ENCODE peak calls at places on chromosomes 4 and X, in five cellular contexts. J is HCT116, N is GM12878, C is K562, I is HepG2. A is an unnamed sample.

GRCh38 chr4:110586137-110586850 is 36.6 kb downstream of the PITX2 start:
- DNase-seq in N (no peak), I (no peak), C (no peak), J (peak), A (no peak)

GRCh38 chrX:66014084-66014483 is 25.8 kb downstream of the VSIG4 start:
- DNase-seq in C (no peak), J (no peak), N (no peak), I (no peak), A (no peak)

GRCh38 chr4:74174421-74174820 is 16.5 kb downstream of the MTHFD2L start:
- DNase-seq in C (peak), N (no peak), I (no peak), J (no peak), A (no peak)

GRCh38 chr4:1183985-1184773 is 11.8 kb upstream of the SPON2 start:
- DNase-seq in N (peak), I (no peak), C (no peak), J (no peak), A (no peak)

GRCh38 chrX:38336538-38337240 is 9.4 kb upstream of the RPGR start:
- DNase-seq in I (no peak), N (no peak), J (no peak), C (no peak), A (no peak)

GRCh38 chr4:83217721-83218522 is 66.7 kb downstream of the COQ2 start:
- DNase-seq in I (no peak), N (peak), J (no peak), C (no peak), A (no peak)

GRCh38 chr4:1980561-1981041 is 28.2 kb downstream of the NELFA start:
- DNase-seq in N (no peak), J (no peak), C (no peak), I (no peak), A (no peak)

GRCh38 chr4:105092768-105093167 is 53.9 kb upstream of the TET2 start:
- DNase-seq in J (no peak), C (no peak), N (no peak), I (no peak), A (no peak)

GRCh38 chrX:121260568-121261240 is 213.3 kb downstream of the GLUD2 start:
- DNase-seq in C (no peak), N (no peak), J (no peak), I (no peak), A (no peak)

GRCh38 chr4:151522790-151523332 is 113.9 kb downstream of the FHIP1A start:
- DNase-seq in N (no peak), J (no peak), I (no peak), C (no peak), A (no peak)

GRCh38 chrX:154890990-154891639 is 5.0 kb downstream of the F8A1 start:
- DNase-seq in N (no peak), J (no peak), C (no peak), I (no peak), A (no peak)
- TF ChIP-seq SIN3A in N (no peak), J (no peak), C (no peak), I (no peak), A (no peak)

GRCh38 chr4:159460408-159460807 is 357.5 kb downstream of the RAPGEF2 start:
- DNase-seq in N (no peak), C (no peak), J (no peak), I (no peak), A (no peak)

GRCh38 chr4:159451006-159451405 is 348.1 kb downstream of the RAPGEF2 start:
- DNase-seq in J (no peak), C (no peak), I (no peak), N (no peak), A (no peak)

DNA sequence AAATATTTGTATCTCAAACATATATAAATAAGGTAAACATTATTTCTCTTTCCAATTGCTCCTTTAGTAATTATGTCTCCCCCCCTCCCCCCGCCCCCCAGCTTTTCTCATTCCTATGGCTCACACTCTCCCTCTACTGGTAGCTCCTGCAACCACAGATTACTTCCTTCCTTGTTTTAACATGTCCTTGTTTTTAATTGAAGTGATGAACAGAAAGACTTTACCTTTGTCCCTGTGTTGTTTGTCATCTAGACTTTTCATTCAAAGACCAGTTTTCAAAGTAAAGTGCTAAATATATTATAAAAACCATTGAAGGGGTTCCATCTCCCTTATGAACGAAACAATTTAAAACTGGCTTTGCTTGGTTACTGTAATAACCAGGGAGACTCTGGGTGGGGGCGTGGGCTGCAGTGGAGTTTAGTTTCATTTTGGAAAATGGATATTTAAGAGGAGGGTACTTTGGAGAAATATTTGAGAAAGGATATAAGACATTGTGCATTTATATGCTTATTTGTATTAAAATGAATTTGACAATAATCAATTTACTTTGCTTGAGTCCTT is 352.9 kb downstream of the RAPGEF2 start:
- DNase-seq in C (peak), J (peak), I (peak), N (no peak), A (no peak)
- TF ChIP-seq ZNF274 in C (no peak), J (no peak), I (no peak), N (no peak), A (no peak)

GRCh38 chr4:158669310-158669709 is 2.4 kb downstream of the C4orf46 start:
- DNase-seq in N (no peak), C (no peak), I (no peak), J (no peak), A (no peak)

GRCh38 chr4:158670975-158671664 is 567 bp downstream of the C4orf46 start:
- DNase-seq in C (peak), N (peak), J (peak), I (peak), A (peak)

GRCh38 chr4:158666892-158667291 is 4.8 kb downstream of the C4orf46 start:
- DNase-seq in I (no peak), J (no peak), N (no peak), C (no peak), A (no peak)

GRCh38 chr4:158664806-158665205 is 6.9 kb downstream of the C4orf46 start:
- DNase-seq in N (no peak), I (no peak), C (no peak), J (no peak), A (no peak)

DNA sequence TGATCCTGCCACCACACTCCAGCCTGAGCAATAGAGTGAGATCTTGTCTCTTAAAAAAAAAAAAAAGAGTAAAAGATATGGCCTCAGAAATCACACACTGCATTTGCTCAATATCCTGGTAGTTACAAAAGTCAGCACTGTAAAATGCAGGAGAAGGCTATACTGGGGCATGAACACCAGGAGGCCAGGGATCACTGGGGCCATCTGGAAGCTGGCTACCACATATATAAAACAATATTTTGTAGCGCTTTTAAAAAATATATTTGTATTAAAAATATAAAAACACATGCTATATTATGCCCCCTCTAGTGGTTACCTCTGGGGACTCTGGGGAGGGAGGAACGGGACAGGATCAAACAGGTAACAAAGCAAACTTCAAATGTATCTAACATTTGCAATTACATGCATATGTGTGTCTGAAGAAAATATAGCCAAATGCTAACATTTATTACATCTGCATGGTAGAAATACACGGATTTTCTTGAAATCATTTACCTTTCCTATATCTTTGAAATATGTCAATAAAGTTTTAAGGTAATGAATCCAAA is 4.0 kb downstream of the C4orf46 start:
- DNase-seq in N (no peak), C (peak), I (peak), J (no peak), A (no peak)
- TF ChIP-seq SIN3A in N (no peak), C (no peak), I (no peak), J (no peak), A (no peak)

DNA sequence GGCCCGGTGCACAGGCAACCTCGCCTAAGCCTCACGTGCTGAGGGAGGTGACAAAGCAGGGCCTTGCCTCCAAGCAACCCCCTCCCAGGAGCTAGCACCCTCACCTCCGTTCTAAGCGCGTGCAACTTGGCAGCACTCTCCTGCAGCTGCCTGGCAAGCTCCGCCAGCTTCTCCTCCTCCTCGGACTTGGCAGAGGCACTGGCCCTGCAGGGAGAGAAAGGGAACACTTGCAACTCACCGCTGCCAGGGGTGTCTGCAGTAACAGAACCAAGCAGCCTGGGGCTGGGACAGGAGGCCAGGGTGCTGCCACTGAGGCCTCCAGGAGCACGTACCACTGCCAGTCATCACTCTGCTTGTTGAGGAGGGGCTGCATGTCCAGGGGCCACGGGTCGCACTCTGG is 10.3 kb upstream of the TREX2 start:
- DNase-seq in N (no peak), J (no peak), C (no peak), I (no peak), A (no peak)
- TF ChIP-seq ZNF274 in N (no peak), J (no peak), C (no peak), I (no peak), A (no peak)

GRCh38 chrX:50081282-50081955 is 119.4 kb downstream of the AKAP4 start:
- DNase-seq in I (peak), N (no peak), J (no peak), C (no peak), A (no peak)
- TF ChIP-seq SIN3A in I (no peak), N (no peak), J (no peak), C (no peak), A (no peak)